ENCODE peak calls at places on chromosomes 11 and 22, in seven cellular contexts. F is mesendoderm, G is IMR-90, P is neuronal stem cell, A is H9, U is trophoblast cell, H is H1. Y is an unnamed sample.
A peak's percentile ranks its signal among the peaks of the same experiment; 100 is the strongest.

GRCh38 chr11:118627566-118627965 is 20.2 kb downstream of the PHLDB1 start:
- DNase-seq in F (no peak), G (no peak), P (no peak), A (no peak), U (no peak), H (no peak), Y (no peak)

GRCh38 chr11:43576834-43577521 is 103.6 kb upstream of the HSD17B12 start:
- DNase-seq in F (peak; percentile 88), G (peak; percentile 49), P (peak; percentile 79), A (peak; percentile 86), U (peak; percentile 12), H (no peak), Y (peak; percentile 55)

GRCh38 chr11:1260023-1260501 is 37.2 kb downstream of the MUC5B start:
- DNase-seq in F (peak; percentile 22), G (no peak), P (no peak), A (peak; percentile 57), U (no peak), H (no peak), Y (peak; percentile 10)

GRCh38 chr11:19241260-19242183 is 777 bp upstream of the E2F8 start:
- DNase-seq in F (peak; percentile 73), G (no peak), P (peak; percentile 45), A (peak; percentile 71), U (no peak), H (no peak), Y (no peak)

GRCh38 chr11:100676901-100677300 is 10.2 kb upstream of the ARHGAP42 start:
- DNase-seq in F (peak; percentile 95), G (peak; percentile 49), P (no peak), A (peak; percentile 86), U (peak; percentile 87), H (peak; percentile 81), Y (peak; percentile 33)

GRCh38 chr22:45224331-45224730 is 16.4 kb downstream of the KIAA0930 start:
- DNase-seq in F (no peak), G (no peak), P (no peak), A (no peak), U (no peak), H (no peak), Y (no peak)

GRCh38 chr22:49811014-49811791 is 16.5 kb downstream of the BRD1 start:
- DNase-seq in F (no peak), G (no peak), P (no peak), A (no peak), U (no peak), H (no peak), Y (no peak)

GRCh38 chr22:46537221-46537945 is at the start of gene CELSR1:
- DNase-seq in F (peak; percentile 50), G (peak; percentile 11), P (peak; percentile 55), A (peak; percentile 61), U (peak; percentile 26), H (no peak), Y (no peak)

GRCh38 chr22:44963832-44964721 is 45.7 kb downstream of the PHF21B start:
- DNase-seq in F (no peak), G (no peak), P (no peak), A (no peak), U (no peak), H (no peak), Y (no peak)

GRCh38 chr11:64845125-64845735 is 777 bp upstream of the CDC42BPG start:
- DNase-seq in F (no peak), G (no peak), P (no peak), A (no peak), U (no peak), H (no peak), Y (no peak)
- H3K27ac ChIP-seq in F (no peak overlapping the region), G (no peak overlapping the region), P (no peak overlapping the region), A (no peak overlapping the region), U (peak overlapping the region; percentile 77), H (peak overlapping the region; percentile 75), Y (no peak overlapping the region)

DNA sequence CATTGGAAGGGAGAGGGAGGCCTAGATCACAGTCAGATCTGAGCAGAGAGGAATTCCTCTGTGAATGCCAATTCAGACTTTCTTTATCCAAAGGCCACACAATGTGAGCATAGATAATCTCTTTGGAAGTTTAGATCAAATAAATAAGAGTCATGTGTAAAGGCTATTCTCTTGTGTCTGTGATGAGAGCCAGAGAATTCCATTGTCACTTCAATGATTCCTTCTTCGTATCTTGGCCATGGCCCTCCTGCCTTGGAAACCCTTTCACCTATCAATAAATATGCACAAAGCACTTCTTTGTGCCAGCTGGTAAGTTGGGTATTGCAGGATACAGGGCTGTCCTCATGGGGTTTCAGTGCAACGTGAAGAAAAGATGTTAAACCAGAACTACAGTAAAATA is 142.8 kb downstream of the SNX19 start:
- DNase-seq in F (no peak), G (no peak), P (no peak), A (no peak), U (no peak), H (no peak), Y (no peak)
- H3K4ac ChIP-seq in F (no peak overlapping the region), G (peak overlapping the region; percentile 81), P (no peak overlapping the region), A (no peak overlapping the region), U (no peak overlapping the region), H (no peak overlapping the region), Y (no peak overlapping the region)

DNA sequence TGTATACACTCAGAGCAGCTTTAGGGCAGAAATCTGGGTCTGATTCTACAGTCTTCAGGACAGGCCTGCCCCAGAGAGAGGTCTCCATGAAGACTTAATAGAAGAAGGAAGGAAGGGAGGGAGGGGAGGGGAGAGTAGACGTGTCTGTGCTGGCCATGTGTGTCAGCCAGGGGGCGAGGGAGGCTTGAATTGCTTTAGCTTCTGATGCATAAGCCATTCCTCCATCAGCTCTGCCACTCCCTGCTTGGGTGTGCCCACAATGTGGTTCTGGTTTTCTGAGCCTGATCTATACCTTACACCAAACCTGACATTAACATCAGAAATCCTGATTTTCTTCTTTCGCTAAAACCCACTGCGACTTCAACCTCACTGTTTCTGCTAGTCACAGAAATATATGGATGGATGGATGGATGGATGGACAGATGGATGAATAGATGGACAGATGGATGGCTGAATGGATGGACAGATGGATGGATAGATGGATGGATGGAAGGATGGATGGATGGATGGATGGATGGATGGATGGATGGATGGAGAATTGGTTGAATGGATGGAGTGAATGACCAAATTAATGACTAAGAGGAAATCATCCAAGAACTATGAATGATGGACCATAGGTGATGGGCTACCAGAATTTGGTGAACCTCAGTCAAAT is 56.5 kb upstream of the PRDM11 start:
- DNase-seq in F (peak; percentile 67), G (peak; percentile 37), P (no peak), A (peak; percentile 68), U (no peak), H (no peak), Y (peak; percentile 76)
- H3K27ac ChIP-seq in F (no peak overlapping the region), G (peak overlapping the region; percentile 94), P (no peak overlapping the region), A (no peak overlapping the region), U (no peak overlapping the region), H (no peak overlapping the region), Y (no peak overlapping the region)

DNA sequence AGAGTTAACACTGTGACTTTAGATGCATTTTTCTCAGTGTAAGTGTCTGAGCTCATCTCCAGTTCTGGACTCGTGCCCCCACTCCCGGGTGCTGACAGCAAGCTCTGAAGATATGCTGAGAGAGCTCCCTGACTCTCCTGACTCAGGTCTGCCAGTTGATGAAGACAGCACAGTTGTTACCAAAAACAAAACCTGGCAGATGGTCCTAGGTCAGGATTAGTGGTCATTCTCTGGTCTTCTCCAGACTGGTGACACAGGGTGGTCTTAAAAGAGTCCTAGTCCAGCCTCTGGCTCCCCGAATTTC is 8.6 kb downstream of the MIAT start:
- DNase-seq in F (no peak), G (peak; percentile 75), P (no peak), A (no peak), U (no peak), H (no peak), Y (no peak)
- H3K4ac ChIP-seq in F (no peak overlapping the region), G (no peak overlapping the region), P (no peak overlapping the region), A (no peak overlapping the region), U (no peak overlapping the region), H (no peak overlapping the region), Y (no peak overlapping the region)

DNA sequence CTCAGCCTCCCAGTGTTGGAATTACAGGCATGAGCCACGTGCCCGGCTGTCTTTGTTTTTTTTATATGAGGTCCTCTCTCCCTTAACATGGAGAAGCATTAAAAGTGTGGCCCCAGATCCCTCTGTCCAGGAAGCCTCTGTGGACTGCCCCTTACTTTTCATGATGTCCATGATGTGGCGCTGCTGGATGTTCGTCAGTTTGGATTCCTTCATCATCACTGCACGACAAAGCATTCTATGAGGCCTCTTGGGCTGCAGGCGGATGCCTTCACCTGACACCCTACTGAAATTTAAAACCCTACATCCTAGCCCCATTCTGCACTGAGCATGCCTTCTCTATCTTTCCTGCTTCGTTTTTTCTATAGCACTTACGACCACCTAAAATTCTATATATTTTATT is 2.1 kb downstream of the C22orf23 start:
- DNase-seq in F (peak; percentile 71), G (peak; percentile 32), P (no peak), A (peak; percentile 65), U (peak; percentile 85), H (no peak), Y (peak; percentile 31)
- H3K27ac ChIP-seq in F (no peak overlapping the region), G (no peak overlapping the region), P (no peak overlapping the region), A (no peak overlapping the region), U (no peak overlapping the region), H (no peak overlapping the region), Y (no peak overlapping the region)

GRCh38 chr22:22171357-22172218 is 73.0 kb upstream of the VPREB1 start:
- DNase-seq in F (peak; percentile 55), G (no peak), P (no peak), A (peak; percentile 54), U (no peak), H (no peak), Y (peak; percentile 8)
- H3K4ac ChIP-seq in F (no peak overlapping the region), G (no peak overlapping the region), P (no peak overlapping the region), A (no peak overlapping the region), U (no peak overlapping the region), H (no peak overlapping the region), Y (no peak overlapping the region)